ENCODE peak calls at places on chromosomes 12 and 14, in seven cellular contexts. One of them, this sample, is unnamed.

GRCh38 chr14:92690171-92691011 is 58.0 kb downstream of the LGMN start:
- DNase-seq in A549: peak; percentile 76
- DNase-seq in ovary: no peak
- DNase-seq in GM12878: no peak
- DNase-seq in K562: peak; percentile 15
- DNase-seq in stomach: peak; percentile 68
- DNase-seq in SK-N-SH: peak; percentile 74
- DNase-seq in this sample: peak; percentile 29

GRCh38 chr12:106284294-106285105 is 18.0 kb upstream of the TCP11L2 start:
- DNase-seq in A549: no peak
- DNase-seq in ovary: no peak
- DNase-seq in GM12878: no peak
- DNase-seq in K562: no peak
- DNase-seq in stomach: no peak
- DNase-seq in SK-N-SH: no peak
- DNase-seq in this sample: no peak

GRCh38 chr12:93061414-93062099 is 132.5 kb upstream of the EEA1 start:
- DNase-seq in A549: no peak
- DNase-seq in ovary: peak; percentile 34
- DNase-seq in GM12878: no peak
- DNase-seq in K562: no peak
- DNase-seq in stomach: no peak
- DNase-seq in SK-N-SH: no peak
- DNase-seq in this sample: no peak

GRCh38 chr12:11652351-11653040 is 3.0 kb downstream of the ETV6 start:
- DNase-seq in A549: no peak
- DNase-seq in ovary: peak; percentile 31
- DNase-seq in GM12878: peak; percentile 71
- DNase-seq in K562: no peak
- DNase-seq in stomach: peak; percentile 42
- DNase-seq in SK-N-SH: no peak
- DNase-seq in this sample: peak; percentile 65

GRCh38 chr12:71947645-71948105 is 9.0 kb downstream of the TPH2 start:
- DNase-seq in A549: no peak
- DNase-seq in ovary: no peak
- DNase-seq in GM12878: no peak
- DNase-seq in K562: no peak
- DNase-seq in stomach: no peak
- DNase-seq in SK-N-SH: no peak
- DNase-seq in this sample: no peak

GRCh38 chr14:54772451-54772881 is 130.2 kb downstream of the GCH1 start:
- DNase-seq in A549: no peak
- DNase-seq in ovary: no peak
- DNase-seq in GM12878: no peak
- DNase-seq in K562: no peak
- DNase-seq in stomach: no peak
- DNase-seq in SK-N-SH: no peak
- DNase-seq in this sample: no peak

GRCh38 chr14:26707234-26707633 is 109.4 kb upstream of the NOVA1 start:
- DNase-seq in A549: no peak
- DNase-seq in ovary: no peak
- DNase-seq in GM12878: no peak
- DNase-seq in K562: no peak
- DNase-seq in stomach: no peak
- DNase-seq in SK-N-SH: no peak
- DNase-seq in this sample: no peak

GRCh38 chr12:44748950-44749468 is 127.1 kb downstream of the NELL2 start:
- DNase-seq in A549: no peak
- DNase-seq in ovary: no peak
- DNase-seq in GM12878: no peak
- DNase-seq in K562: no peak
- DNase-seq in stomach: no peak
- DNase-seq in SK-N-SH: no peak
- DNase-seq in this sample: no peak

GRCh38 chr14:37669242-37669641 is 73.8 kb downstream of the TTC6 start:
- DNase-seq in A549: no peak
- DNase-seq in ovary: no peak
- DNase-seq in GM12878: no peak
- DNase-seq in K562: no peak
- DNase-seq in stomach: no peak
- DNase-seq in SK-N-SH: no peak
- DNase-seq in this sample: no peak

GRCh38 chr12:106747973-106748436 is 26.5 kb upstream of the RIC8B start:
- DNase-seq in A549: no peak
- DNase-seq in ovary: no peak
- DNase-seq in GM12878: no peak
- DNase-seq in K562: no peak
- DNase-seq in stomach: no peak
- DNase-seq in SK-N-SH: no peak
- DNase-seq in this sample: no peak

GRCh38 chr14:61345144-61345482 is 23.7 kb downstream of the PRKCH start:
- DNase-seq in A549: no peak
- DNase-seq in ovary: no peak
- DNase-seq in GM12878: no peak
- DNase-seq in K562: no peak
- DNase-seq in stomach: no peak
- DNase-seq in SK-N-SH: no peak
- DNase-seq in this sample: no peak
- H3K4me1 ChIP-seq in A549: peaks cover 6% of the 10 kb centered on the region
- H3K4me1 ChIP-seq in ovary: no peaks in the 10 kb centered on the region
- H3K4me1 ChIP-seq in GM12878: peaks cover 72% of the 10 kb centered on the region
- H3K4me1 ChIP-seq in K562: peaks cover 9% of the 10 kb centered on the region
- H3K4me1 ChIP-seq in stomach: no peaks in the 10 kb centered on the region
- H3K4me1 ChIP-seq in SK-N-SH: no peaks in the 10 kb centered on the region
- H3K4me1 ChIP-seq in this sample: no peaks in the 10 kb centered on the region

GRCh38 chr12:63845726-63846125 is 1.2 kb downstream of the SRGAP1 start:
- DNase-seq in A549: peak; percentile 54
- DNase-seq in ovary: no peak
- DNase-seq in GM12878: no peak
- DNase-seq in K562: no peak
- DNase-seq in stomach: no peak
- DNase-seq in SK-N-SH: peak; percentile 18
- DNase-seq in this sample: peak; percentile 30

GRCh38 chr12:63841611-63842010 is 2.9 kb upstream of the SRGAP1 start:
- DNase-seq in A549: no peak
- DNase-seq in ovary: no peak
- DNase-seq in GM12878: no peak
- DNase-seq in K562: no peak
- DNase-seq in stomach: no peak
- DNase-seq in SK-N-SH: no peak
- DNase-seq in this sample: no peak

GRCh38 chr12:63846249-63846967 is 1.9 kb downstream of the SRGAP1 start:
- DNase-seq in A549: peak; percentile 60
- DNase-seq in ovary: no peak
- DNase-seq in GM12878: no peak
- DNase-seq in K562: no peak
- DNase-seq in stomach: no peak
- DNase-seq in SK-N-SH: peak; percentile 31
- DNase-seq in this sample: no peak

GRCh38 chr12:63844391-63845341 is at the start of gene SRGAP1:
- DNase-seq in A549: peak; percentile 69
- DNase-seq in ovary: peak; percentile 78
- DNase-seq in GM12878: no peak
- DNase-seq in K562: peak; percentile 18
- DNase-seq in stomach: peak; percentile 52
- DNase-seq in SK-N-SH: peak; percentile 44
- DNase-seq in this sample: peak; percentile 62

DNA sequence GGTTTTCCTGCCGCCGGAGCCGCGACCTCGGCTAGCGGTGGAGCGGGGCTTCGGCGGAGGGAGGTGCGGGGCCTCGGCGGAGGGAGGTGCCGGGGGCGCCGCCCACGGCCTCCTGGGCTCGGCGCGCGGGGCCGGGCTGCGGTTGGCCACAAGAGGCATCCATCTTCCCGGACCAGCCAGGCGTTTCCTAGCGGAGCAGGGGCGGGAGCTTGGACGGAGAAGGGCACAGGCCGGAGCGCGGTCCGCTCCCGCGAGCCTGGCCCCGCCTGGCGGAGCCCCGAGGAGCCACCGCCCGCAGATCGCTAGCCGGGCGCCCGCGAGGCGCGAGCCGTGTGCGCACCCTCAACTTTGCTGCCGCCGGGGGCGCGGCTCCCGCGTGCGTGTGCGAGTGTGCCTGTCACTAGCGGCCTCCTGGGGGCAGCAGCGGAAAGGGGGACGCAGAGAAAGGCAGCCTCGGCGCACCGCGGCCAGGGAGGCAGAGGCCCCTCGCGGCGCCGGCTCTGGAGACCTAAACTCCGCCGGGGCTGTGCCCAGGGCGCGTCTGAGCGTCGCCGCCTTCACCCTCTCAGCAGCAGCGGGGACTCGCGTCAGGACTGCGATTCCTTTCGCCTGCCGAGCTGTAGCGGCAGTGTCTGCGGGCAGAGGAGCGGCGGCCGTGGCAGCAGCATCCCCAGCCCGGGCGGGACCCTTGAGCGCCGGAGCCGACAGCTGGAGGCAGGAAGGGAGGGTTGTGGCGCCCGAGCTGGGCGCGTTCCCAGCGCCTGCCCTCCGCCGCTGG is 698 bp upstream of the SRGAP1 start:
- DNase-seq in A549: peak; percentile 97
- DNase-seq in ovary: peak; percentile 95
- DNase-seq in GM12878: peak; percentile 28
- DNase-seq in K562: peak; percentile 86
- DNase-seq in stomach: peak; percentile 88
- DNase-seq in SK-N-SH: peak; percentile 93
- DNase-seq in this sample: peak; percentile 92
- TF ChIP-seq EP300 in A549: peak; percentile 38
- TF ChIP-seq EP300 in ovary: no peak
- TF ChIP-seq EP300 in GM12878: no peak
- TF ChIP-seq EP300 in K562: no peak
- TF ChIP-seq EP300 in stomach: no peak
- TF ChIP-seq EP300 in SK-N-SH: peak; percentile 4
- TF ChIP-seq EP300 in this sample: no peak

DNA sequence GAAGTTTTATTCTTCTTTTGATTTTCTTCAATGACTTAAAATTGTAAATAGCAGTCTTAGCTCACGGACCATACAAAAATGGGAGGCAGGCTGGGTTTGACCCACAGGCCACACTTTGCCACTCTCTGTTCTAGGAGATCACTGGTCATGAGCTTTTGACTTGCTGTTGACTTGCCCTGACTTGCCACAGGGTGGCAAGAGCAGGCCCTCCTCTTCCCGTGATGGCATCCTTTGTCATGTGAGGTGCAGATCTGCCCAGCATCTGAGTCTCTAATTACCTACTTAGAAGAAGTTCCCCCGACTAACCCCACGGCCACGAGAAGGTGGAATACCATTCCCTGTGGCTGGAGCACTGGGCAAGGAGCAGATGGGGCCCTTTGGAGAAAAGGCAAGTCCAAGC is 81.0 kb upstream of the SCAF11 start:
- DNase-seq in A549: peak; percentile 9
- DNase-seq in ovary: no peak
- DNase-seq in GM12878: no peak
- DNase-seq in K562: no peak
- DNase-seq in stomach: no peak
- DNase-seq in SK-N-SH: no peak
- DNase-seq in this sample: no peak
- TF ChIP-seq CTCF in A549: no peak
- TF ChIP-seq CTCF in ovary: no peak
- TF ChIP-seq CTCF in GM12878: peak; percentile 10
- TF ChIP-seq CTCF in K562: no peak
- TF ChIP-seq CTCF in stomach: no peak
- TF ChIP-seq CTCF in SK-N-SH: no peak
- TF ChIP-seq CTCF in this sample: no peak

GRCh38 chr14:68591786-68592185 is 201.1 kb downstream of the ZFP36L1 start:
- DNase-seq in A549: no peak
- DNase-seq in ovary: no peak
- DNase-seq in GM12878: no peak
- DNase-seq in K562: no peak
- DNase-seq in stomach: no peak
- DNase-seq in SK-N-SH: no peak
- DNase-seq in this sample: no peak

GRCh38 chr14:68593806-68594536 is 198.9 kb downstream of the ZFP36L1 start:
- DNase-seq in A549: peak; percentile 59
- DNase-seq in ovary: no peak
- DNase-seq in GM12878: no peak
- DNase-seq in K562: no peak
- DNase-seq in stomach: no peak
- DNase-seq in SK-N-SH: no peak
- DNase-seq in this sample: no peak

GRCh38 chr14:68589447-68590232 is 203.2 kb downstream of the ZFP36L1 start:
- DNase-seq in A549: no peak
- DNase-seq in ovary: peak; percentile 71
- DNase-seq in GM12878: no peak
- DNase-seq in K562: no peak
- DNase-seq in stomach: no peak
- DNase-seq in SK-N-SH: peak; percentile 52
- DNase-seq in this sample: peak; percentile 42

GRCh38 chr14:68592948-68593347 is 199.9 kb downstream of the ZFP36L1 start:
- DNase-seq in A549: no peak
- DNase-seq in ovary: no peak
- DNase-seq in GM12878: no peak
- DNase-seq in K562: no peak
- DNase-seq in stomach: no peak
- DNase-seq in SK-N-SH: no peak
- DNase-seq in this sample: no peak

DNA sequence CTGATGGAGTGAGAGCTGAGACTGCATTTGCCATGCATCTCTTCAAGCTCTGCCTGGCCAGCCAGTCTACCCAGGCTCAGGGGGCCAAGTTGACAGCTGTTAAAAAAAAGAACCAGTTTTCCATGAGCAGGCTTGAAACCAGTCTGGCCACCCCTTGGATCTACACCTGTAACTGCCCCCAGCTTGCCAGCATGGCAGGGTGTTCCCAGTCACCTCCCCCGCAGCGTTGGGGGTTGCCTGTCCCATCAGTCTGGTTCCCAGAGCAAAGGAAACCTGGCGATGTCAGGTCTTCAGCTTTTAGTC is 202.7 kb downstream of the ZFP36L1 start:
- DNase-seq in A549: no peak
- DNase-seq in ovary: no peak
- DNase-seq in GM12878: no peak
- DNase-seq in K562: no peak
- DNase-seq in stomach: no peak
- DNase-seq in SK-N-SH: no peak
- DNase-seq in this sample: no peak
- H3K4me1 ChIP-seq in A549: peaks cover 27% of the 10 kb centered on the region
- H3K4me1 ChIP-seq in ovary: peaks cover 21% of the 10 kb centered on the region
- H3K4me1 ChIP-seq in GM12878: no peaks in the 10 kb centered on the region
- H3K4me1 ChIP-seq in K562: no peaks in the 10 kb centered on the region
- H3K4me1 ChIP-seq in stomach: peaks cover 62% of the 10 kb centered on the region
- H3K4me1 ChIP-seq in SK-N-SH: peaks cover 49% of the 10 kb centered on the region
- H3K4me1 ChIP-seq in this sample: peaks cover 32% of the 10 kb centered on the region

GRCh38 chr12:75161495-75161894 is 48.1 kb downstream of the KCNC2 start:
- DNase-seq in A549: no peak
- DNase-seq in ovary: no peak
- DNase-seq in GM12878: no peak
- DNase-seq in K562: no peak
- DNase-seq in stomach: no peak
- DNase-seq in SK-N-SH: no peak
- DNase-seq in this sample: no peak
- TF ChIP-seq EP300 in A549: no peak
- TF ChIP-seq EP300 in ovary: no peak
- TF ChIP-seq EP300 in GM12878: no peak
- TF ChIP-seq EP300 in K562: no peak
- TF ChIP-seq EP300 in stomach: no peak
- TF ChIP-seq EP300 in SK-N-SH: no peak
- TF ChIP-seq EP300 in this sample: no peak

GRCh38 chr12:77685112-77685511 is 145.6 kb upstream of the NAV3 start:
- DNase-seq in A549: peak; percentile 76
- DNase-seq in ovary: peak; percentile 61
- DNase-seq in GM12878: peak; percentile 7
- DNase-seq in K562: no peak
- DNase-seq in stomach: peak; percentile 58
- DNase-seq in SK-N-SH: peak; percentile 8
- DNase-seq in this sample: peak; percentile 47
- TF ChIP-seq CTCF in A549: peak; percentile 66
- TF ChIP-seq CTCF in ovary: no peak
- TF ChIP-seq CTCF in GM12878: peak; percentile 43
- TF ChIP-seq CTCF in K562: no peak
- TF ChIP-seq CTCF in stomach: peak; percentile 61
- TF ChIP-seq CTCF in SK-N-SH: peak; percentile 81
- TF ChIP-seq CTCF in this sample: peak; percentile 40